ENCODE peak calls at places on chromosomes 3 and 15, in ten cellular contexts. D is Peyer's patch, M is lower lobe of right lung, W is transverse colon, A is IMR-90, N is body of pancreas, H is fibroblast of lung, Q is hepatocyte, O is K562, S is neuronal stem cell. I is an unnamed sample.

GRCh38 chr3:100123112-100123511 is 8.8 kb upstream of the FILIP1L start:
- DNase-seq in D (no peak), M (no peak), W (no peak), A (no peak), N (no peak), H (no peak), Q (no peak), O (no peak), S (no peak), I (no peak)

GRCh38 chr3:133856316-133856715 is 39.4 kb downstream of the RAB6B start:
- DNase-seq in D (no peak), M (no peak), W (no peak), A (peak; percentile 27), N (no peak), H (no peak), Q (no peak), O (no peak), S (no peak), I (no peak)

GRCh38 chr3:187165144-187165543 is 25.8 kb upstream of the RPL39L start:
- DNase-seq in D (peak; percentile 28), M (no peak), W (peak; percentile 16), A (peak; percentile 55), N (peak; percentile 28), H (peak; percentile 66), Q (peak; percentile 81), O (peak; percentile 66), S (peak; percentile 69), I (peak; percentile 67)

GRCh38 chr3:74624301-74624700 is 9.8 kb upstream of the CNTN3 start:
- DNase-seq in D (no peak), M (no peak), W (no peak), A (peak; percentile 79), N (no peak), H (no peak), Q (no peak), O (no peak), S (no peak), I (no peak)

GRCh38 chr3:182717216-182717615 is 76.1 kb upstream of the ATP11B start:
- DNase-seq in D (no peak), M (no peak), W (peak; percentile 33), A (no peak), N (no peak), H (no peak), Q (peak; percentile 37), O (no peak), S (no peak), I (no peak)

GRCh38 chr15:66863382-66864085 is 161.5 kb downstream of the SMAD6 start:
- DNase-seq in D (no peak), M (no peak), W (peak; percentile 1), A (no peak), N (no peak), H (no peak), Q (no peak), O (no peak), S (no peak), I (no peak)

GRCh38 chr15:91413142-91413541 is 313.1 kb downstream of the SV2B start:
- DNase-seq in D (no peak), M (no peak), W (no peak), A (peak; percentile 20), N (no peak), H (no peak), Q (no peak), O (no peak), S (no peak), I (no peak)

GRCh38 chr15:50187997-50188396 is 6.0 kb downstream of the SLC27A2 start:
- DNase-seq in D (no peak), M (no peak), W (no peak), A (no peak), N (no peak), H (no peak), Q (no peak), O (no peak), S (peak; percentile 21), I (peak; percentile 18)

GRCh38 chr3:12644297-12644937 is 19.5 kb downstream of the RAF1 start:
- DNase-seq in D (no peak), M (no peak), W (no peak), A (peak; percentile 82), N (no peak), H (peak; percentile 48), Q (no peak), O (no peak), S (no peak), I (no peak)

GRCh38 chr15:77532846-77533245 is 99.9 kb downstream of the LINGO1 start:
- DNase-seq in D (no peak), M (no peak), W (no peak), A (no peak), N (no peak), H (no peak), Q (no peak), O (no peak), S (no peak), I (peak; percentile 19)

GRCh38 chr3:71537211-71537611 is 46.3 kb downstream of the FOXP1 start:
- DNase-seq in D (no peak), M (no peak), W (no peak), A (peak; percentile 96), N (no peak), H (peak; percentile 96), Q (peak; percentile 62), O (no peak), S (peak; percentile 21), I (no peak)

GRCh38 chr3:194824100-194824499 is 138.4 kb downstream of the FAM43A start:
- DNase-seq in D (no peak), M (no peak), W (no peak), A (no peak), N (no peak), H (no peak), Q (no peak), O (no peak), S (no peak), I (no peak)

GRCh38 chr3:16513141-16514020 is at the start of gene RFTN1:
- DNase-seq in D (peak; percentile 61), M (peak; percentile 76), W (peak; percentile 36), A (peak; percentile 70), N (peak; percentile 19), H (peak; percentile 47), Q (peak; percentile 77), O (no peak), S (peak; percentile 31), I (peak; percentile 80)

GRCh38 chr3:110773413-110773954 is 298.1 kb upstream of the NECTIN3 start:
- DNase-seq in D (no peak), M (no peak), W (no peak), A (peak; percentile 98), N (no peak), H (peak; percentile 96), Q (peak; percentile 45), O (no peak), S (no peak), I (no peak)

GRCh38 chr3:14266361-14266760 is 87.7 kb downstream of the LSM3 start:
- DNase-seq in D (no peak), M (no peak), W (no peak), A (peak; percentile 96), N (no peak), H (peak; percentile 75), Q (peak; percentile 58), O (no peak), S (no peak), I (no peak)

GRCh38 chr3:101780661-101781060 is 1.6 kb downstream of the NXPE3 start:
- DNase-seq in D (no peak), M (no peak), W (no peak), A (peak; percentile 91), N (no peak), H (peak; percentile 89), Q (peak; percentile 56), O (peak; percentile 11), S (no peak), I (peak; percentile 37)

GRCh38 chr3:50345008-50345407 is 524 bp downstream of the ZMYND10 start:
- DNase-seq in D (no peak), M (no peak), W (no peak), A (no peak), N (no peak), H (no peak), Q (no peak), O (no peak), S (no peak), I (no peak)
- H3K4me3 ChIP-seq in D (peak overlapping the region; percentile 42), M (peak overlapping the region; percentile 49), W (no peak overlapping the region), A (peak overlapping the region; percentile 48), N (no peak overlapping the region), H (peak overlapping the region; percentile 36), Q (no peak overlapping the region), O (no peak overlapping the region), S (no peak overlapping the region), I (no peak overlapping the region)

DNA sequence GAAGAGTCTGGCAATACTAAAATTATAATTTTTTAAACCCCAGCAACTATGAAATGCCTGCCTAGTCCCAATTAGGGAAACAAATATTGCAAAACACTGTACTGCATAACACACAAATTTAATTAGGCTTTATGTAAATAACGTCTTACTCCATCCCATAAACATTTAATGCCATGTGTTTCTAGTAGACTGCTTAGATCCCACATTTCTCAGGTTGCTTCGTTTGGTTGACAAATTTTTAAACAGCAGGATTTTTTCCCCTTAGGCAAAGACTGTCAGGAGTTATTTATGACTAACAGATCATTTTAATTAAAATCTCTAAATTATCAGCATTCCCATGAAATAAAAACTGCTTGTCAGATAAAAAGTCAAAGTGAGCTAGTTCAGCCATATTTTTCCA is 29.9 kb downstream of the EIF2AK4 start:
- DNase-seq in D (no peak), M (no peak), W (no peak), A (peak; percentile 14), N (no peak), H (no peak), Q (no peak), O (no peak), S (no peak), I (no peak)
- H3K36me3 ChIP-seq in D (peaks cover 32% of the 10 kb centered on the region), M (peaks cover 78% of the 10 kb centered on the region), W (no peaks in the 10 kb centered on the region), A (peaks cover 38% of the 10 kb centered on the region), N (no peaks in the 10 kb centered on the region), H (peaks cover 13% of the 10 kb centered on the region), Q (no peaks in the 10 kb centered on the region), O (peaks cover 57% of the 10 kb centered on the region), S (peaks cover 91% of the 10 kb centered on the region), I (peaks cover 12% of the 10 kb centered on the region)

DNA sequence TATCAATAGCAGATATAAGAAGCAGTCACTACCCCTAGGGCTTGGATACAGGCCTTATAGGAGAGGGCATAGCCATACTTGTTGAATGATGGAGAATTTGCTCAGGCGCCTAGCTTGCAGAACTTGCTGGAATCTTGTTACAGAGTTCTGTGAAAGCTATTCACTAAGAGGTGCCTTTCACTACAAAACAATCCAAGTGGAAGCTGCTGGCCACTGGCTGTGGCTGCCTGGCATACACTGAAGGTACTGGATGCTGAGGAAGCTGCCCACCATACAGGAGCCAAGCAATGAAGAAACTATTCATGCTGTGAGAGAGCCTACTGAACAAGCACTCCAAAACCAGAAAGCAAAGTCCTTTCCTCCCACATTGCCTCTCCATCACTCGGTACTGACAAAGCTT is 192.7 kb upstream of the ALCAM start:
- DNase-seq in D (no peak), M (no peak), W (no peak), A (no peak), N (no peak), H (no peak), Q (no peak), O (no peak), S (no peak), I (no peak)
- H3K4me3 ChIP-seq in D (no peak overlapping the region), M (no peak overlapping the region), W (no peak overlapping the region), A (no peak overlapping the region), N (no peak overlapping the region), H (no peak overlapping the region), Q (no peak overlapping the region), O (no peak overlapping the region), S (no peak overlapping the region), I (no peak overlapping the region)

DNA sequence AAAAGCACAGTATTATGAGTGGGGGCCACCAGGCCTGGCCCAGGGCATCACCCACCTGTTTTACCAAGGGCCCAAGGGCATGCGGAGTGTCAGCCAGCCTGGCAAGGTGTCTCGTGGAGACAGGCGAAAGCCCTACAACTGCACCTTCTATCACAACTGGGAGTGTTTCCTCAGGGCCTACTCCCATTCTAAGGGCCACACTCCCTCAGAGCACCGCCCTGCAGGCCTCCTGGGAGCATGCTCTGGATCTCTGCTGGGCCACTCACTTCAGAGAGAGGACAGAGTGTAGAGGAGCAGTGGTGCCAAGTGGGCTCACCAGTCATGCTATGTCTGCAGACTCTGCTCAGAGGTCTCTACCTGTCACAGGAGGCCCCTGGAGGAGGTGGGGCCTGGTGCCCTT is 21.2 kb upstream of the CLK3 start:
- DNase-seq in D (no peak), M (no peak), W (no peak), A (no peak), N (no peak), H (no peak), Q (no peak), O (no peak), S (no peak), I (peak; percentile 24)
- H3K36me3 ChIP-seq in D (peaks cover 45% of the 10 kb centered on the region), M (peaks cover 51% of the 10 kb centered on the region), W (no peaks in the 10 kb centered on the region), A (peaks cover 23% of the 10 kb centered on the region), N (no peaks in the 10 kb centered on the region), H (peaks cover 3% of the 10 kb centered on the region), Q (no peaks in the 10 kb centered on the region), O (peaks cover 9% of the 10 kb centered on the region), S (peaks cover 80% of the 10 kb centered on the region), I (peaks cover 45% of the 10 kb centered on the region)